ENCODE peak calls at places on chromosomes 3 and 15, in five cellular contexts. A is HCT116, X is K562, B is HepG2, R is H1. H is an unnamed sample.

GRCh38 chr15:88431441-88431840 is 35.7 kb downstream of the MRPL46 start:
- DNase-seq in A (no peak), X (no peak), B (no peak), R (no peak), H (peak)

GRCh38 chr3:143363276-143363675 is 243.7 kb downstream of the CHST2 start:
- DNase-seq in A (no peak), X (no peak), B (no peak), R (no peak), H (no peak)

GRCh38 chr3:131036200-131036816 is 9.6 kb downstream of the NEK11 start:
- DNase-seq in A (no peak), X (no peak), B (no peak), R (no peak), H (no peak)

GRCh38 chr15:49815937-49816336 is 195.1 kb downstream of the DTWD1 start:
- DNase-seq in A (no peak), X (no peak), B (no peak), R (no peak), H (no peak)

GRCh38 chr15:92082217-92082843 is 228.8 kb downstream of the SLCO3A1 start:
- DNase-seq in A (peak), X (peak), B (peak), R (peak), H (peak)

GRCh38 chr3:15327941-15328340 is 4.4 kb downstream of the SH3BP5 start:
- DNase-seq in A (no peak), X (no peak), B (no peak), R (no peak), H (no peak)

GRCh38 chr3:175295248-175296000 is 436.3 kb downstream of the NAALADL2 start:
- DNase-seq in A (no peak), X (no peak), B (no peak), R (no peak), H (no peak)

GRCh38 chr15:62579842-62580241 is 414.8 kb upstream of the C2CD4B start:
- DNase-seq in A (no peak), X (no peak), B (no peak), R (no peak), H (no peak)

GRCh38 chr3:15479602-15480248 is 41.8 kb downstream of the COLQ start:
- DNase-seq in A (no peak), X (no peak), B (no peak), R (no peak), H (no peak)

GRCh38 chr3:12181806-12182205 is 23.1 kb upstream of the TIMP4 start:
- DNase-seq in A (no peak), X (no peak), B (no peak), R (no peak), H (no peak)

GRCh38 chr3:49422379-49423248 is at the start of gene AMT:
- DNase-seq in A (no peak), X (no peak), B (peak), R (peak), H (peak)

GRCh38 chr15:36970522-36970921 is 129.8 kb downstream of the MEIS2 start:
- DNase-seq in A (no peak), X (no peak), B (no peak), R (no peak), H (no peak)

GRCh38 chr15:69747193-69747592 is 294.6 kb downstream of the RPLP1 start:
- DNase-seq in A (no peak), X (no peak), B (no peak), R (no peak), H (no peak)

GRCh38 chr15:33149919-33150318 is 44.6 kb downstream of the FMN1 start:
- DNase-seq in A (no peak), X (no peak), B (no peak), R (no peak), H (no peak)

GRCh38 chr15:31227954-31228542 is 98.6 kb upstream of the KLF13 start:
- DNase-seq in A (no peak), X (no peak), B (no peak), R (no peak), H (no peak)

GRCh38 chr3:36303286-36303685 is 77.0 kb upstream of the STAC start:
- DNase-seq in A (no peak), X (no peak), B (no peak), R (no peak), H (no peak)

GRCh38 chr3:116164039-116164438 is 281.2 kb downstream of the LSAMP start:
- DNase-seq in A (no peak), X (no peak), B (no peak), R (no peak), H (no peak)

GRCh38 chr15:60787737-60788513 is 309.0 kb upstream of the ICE2 start:
- DNase-seq in A (no peak), X (peak), B (no peak), R (no peak), H (peak)

GRCh38 chr15:69298697-69299441 is at the start of gene PAQR5:
- DNase-seq in A (no peak), X (no peak), B (no peak), R (peak), H (peak)

GRCh38 chr3:138694287-138695007 is 85.9 kb downstream of the FAIM start:
- DNase-seq in A (peak), X (peak), B (no peak), R (no peak), H (no peak)

GRCh38 chr3:114569186-114569585 is 275.4 kb downstream of the TIGIT start:
- DNase-seq in A (no peak), X (no peak), B (no peak), R (no peak), H (no peak)

GRCh38 chr3:197501879-197502620 is 53.7 kb downstream of the BDH1 start:
- DNase-seq in A (no peak), X (no peak), B (peak), R (peak), H (peak)

GRCh38 chr3:36524560-36524959 is 144.3 kb downstream of the STAC start:
- DNase-seq in A (no peak), X (no peak), B (no peak), R (no peak), H (no peak)

GRCh38 chr3:21962456-21962855 is 211.4 kb upstream of the ZNF385D start:
- DNase-seq in A (no peak), X (no peak), B (no peak), R (no peak), H (no peak)

GRCh38 chr15:77851696-77852095 is 219.0 kb upstream of the LINGO1 start:
- DNase-seq in A (no peak), X (no peak), B (peak), R (no peak), H (no peak)

GRCh38 chr3:23106641-23107040 is 96.5 kb upstream of the UBE2E2 start:
- DNase-seq in A (no peak), X (no peak), B (no peak), R (no peak), H (no peak)

GRCh38 chr3:23108651-23109050 is 94.5 kb upstream of the UBE2E2 start:
- DNase-seq in A (no peak), X (no peak), B (no peak), R (no peak), H (no peak)

GRCh38 chr3:23100106-23100505 is 103.0 kb upstream of the UBE2E2 start:
- DNase-seq in A (no peak), X (no peak), B (no peak), R (no peak), H (no peak)

GRCh38 chr3:23103764-23104163 is 99.4 kb upstream of the UBE2E2 start:
- DNase-seq in A (no peak), X (no peak), B (no peak), R (no peak), H (no peak)

DNA sequence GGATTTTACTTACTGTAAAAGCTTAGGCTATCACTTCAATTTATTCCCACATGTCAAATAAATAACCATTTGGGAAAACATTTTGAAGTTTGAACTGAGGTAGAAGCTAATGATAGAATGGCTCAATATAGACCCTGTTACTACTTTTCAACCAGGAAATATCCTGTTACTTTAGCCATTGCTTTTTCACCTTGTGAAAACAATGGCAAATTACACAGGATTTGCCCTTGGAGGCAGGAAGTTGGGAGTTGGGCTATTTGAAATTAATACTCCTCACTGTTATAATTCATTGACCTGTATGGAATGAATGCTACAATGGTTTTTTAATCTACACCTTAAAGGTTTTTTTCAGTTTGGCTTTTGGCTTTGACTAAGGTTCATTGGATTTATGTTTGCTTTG is 98.1 kb upstream of the UBE2E2 start:
- DNase-seq in A (no peak), X (no peak), B (no peak), R (no peak), H (no peak)
- TF ChIP-seq CTCF in A (no peak), X (no peak), B (no peak), R (no peak), H (no peak)

GRCh38 chr3:195181781-195182469 is 89.0 kb downstream of the XXYLT1 start:
- DNase-seq in A (no peak), X (no peak), B (no peak), R (no peak), H (no peak)

GRCh38 chr3:195181107-195181498 is 89.9 kb downstream of the XXYLT1 start:
- DNase-seq in A (no peak), X (no peak), B (no peak), R (no peak), H (no peak)

GRCh38 chr3:195182470-195182795 is 88.5 kb downstream of the XXYLT1 start:
- DNase-seq in A (no peak), X (peak), B (no peak), R (no peak), H (no peak)

GRCh38 chr3:195184716-195185421 is 86.1 kb downstream of the XXYLT1 start:
- DNase-seq in A (no peak), X (no peak), B (no peak), R (no peak), H (no peak)

DNA sequence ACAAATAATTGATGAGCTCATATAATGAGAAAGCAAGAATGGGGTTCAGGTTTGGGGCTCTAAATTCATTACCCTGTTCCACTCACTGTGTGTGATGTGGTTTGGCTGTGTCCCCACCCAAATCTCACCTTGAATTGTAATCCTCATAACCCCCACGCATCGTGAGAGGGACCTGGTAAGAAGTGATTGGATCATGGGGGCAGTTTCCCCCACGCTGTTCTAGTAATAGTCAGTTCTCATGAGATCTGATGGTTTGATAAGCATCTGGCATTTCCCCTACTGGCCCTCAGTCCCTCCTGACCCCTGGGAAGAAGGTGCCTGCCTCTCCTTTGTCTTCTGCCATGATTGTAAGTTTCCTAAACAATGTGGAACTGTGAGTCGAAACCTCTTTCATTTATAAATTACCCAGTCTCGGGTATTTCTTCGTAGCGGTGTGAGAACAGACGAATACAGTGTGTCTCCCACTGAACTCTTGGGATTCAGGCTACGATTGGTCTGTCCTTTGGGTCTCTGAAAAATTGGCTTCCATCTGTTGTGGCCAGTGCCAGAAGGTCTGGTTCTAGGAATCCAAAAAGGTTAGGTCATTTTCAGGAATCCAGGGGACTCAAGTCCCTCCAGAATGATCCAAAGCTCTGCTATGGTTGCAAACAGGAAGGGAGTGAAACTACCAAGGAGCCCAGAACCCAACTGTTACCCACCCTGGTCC is 87.7 kb downstream of the XXYLT1 start:
- DNase-seq in A (no peak), X (peak), B (no peak), R (no peak), H (no peak)
- TF ChIP-seq POLR2AphosphoS5 in A (no peak), X (no peak), B (no peak), R (no peak), H (no peak)

GRCh38 chr3:149969110-149969944 is 1.4 kb downstream of the PFN2 start:
- DNase-seq in A (peak), X (peak), B (peak), R (no peak), H (peak)
- H2AFZ ChIP-seq in A (no peak), X (peak), B (no peak), R (no peak), H (no peak)

DNA sequence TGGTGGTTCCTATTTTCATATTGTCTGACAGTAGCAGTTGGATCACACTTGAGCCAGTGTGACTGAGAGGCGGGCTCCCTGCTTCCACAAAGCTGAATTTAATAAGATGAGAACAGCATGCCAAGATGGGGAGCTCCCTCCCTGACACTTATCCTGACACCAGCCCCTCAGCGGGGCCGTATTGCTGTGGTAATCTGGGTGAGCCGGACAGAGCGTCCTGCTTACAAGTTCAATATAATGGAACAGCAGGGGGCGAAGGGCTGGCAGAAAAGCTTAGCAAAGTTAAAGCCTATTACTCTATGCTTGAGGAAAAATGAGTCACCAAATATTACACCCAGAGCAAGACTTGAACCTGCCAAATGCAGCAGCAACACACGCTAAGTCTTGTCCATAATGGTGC is 163.9 kb upstream of the CMC1 start:
- DNase-seq in A (peak), X (no peak), B (peak), R (peak), H (peak)
- TF ChIP-seq CTCF in A (peak), X (no peak), B (peak), R (no peak), H (no peak)

DNA sequence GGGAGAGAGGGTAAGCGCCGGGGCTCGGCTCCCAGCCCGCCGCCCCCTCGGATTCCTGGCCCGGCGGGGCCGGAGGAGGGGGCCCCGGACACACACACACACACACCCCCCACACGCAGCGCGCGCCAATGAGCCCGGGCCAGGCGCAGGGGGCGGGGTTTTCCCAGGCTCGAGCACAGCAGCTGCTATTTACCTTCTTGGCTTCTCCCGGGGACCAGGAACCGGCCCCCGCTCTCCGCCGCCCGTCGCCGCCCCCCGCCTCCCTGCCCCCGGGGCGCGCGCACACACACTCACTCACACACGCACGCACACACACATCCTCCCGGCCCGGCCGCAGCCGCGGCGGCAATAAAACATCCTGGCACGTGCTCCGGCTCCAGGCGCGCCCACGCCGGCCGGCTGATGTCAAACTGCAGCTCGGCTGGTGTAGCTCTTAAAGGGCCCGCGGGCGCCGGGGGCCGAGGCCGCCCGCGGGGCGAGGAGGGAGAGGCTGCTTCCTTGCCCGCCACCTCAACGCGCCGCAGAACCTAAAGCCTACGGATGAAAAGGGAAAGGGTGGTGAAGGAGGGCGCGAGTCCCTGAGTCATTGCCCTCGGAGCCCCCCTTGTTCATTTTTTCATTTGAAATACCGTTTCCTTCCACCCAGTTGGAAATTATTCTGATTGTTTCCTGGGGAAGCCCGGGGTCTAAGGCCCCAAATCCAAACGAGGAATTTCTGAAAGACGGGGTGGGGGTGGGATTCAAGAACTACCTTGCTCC is 1.0 kb upstream of the HES1 start:
- DNase-seq in A (peak), X (peak), B (peak), R (peak), H (peak)
- TF ChIP-seq POLR2AphosphoS5 in A (peak), X (peak), B (peak), R (peak), H (peak)

DNA sequence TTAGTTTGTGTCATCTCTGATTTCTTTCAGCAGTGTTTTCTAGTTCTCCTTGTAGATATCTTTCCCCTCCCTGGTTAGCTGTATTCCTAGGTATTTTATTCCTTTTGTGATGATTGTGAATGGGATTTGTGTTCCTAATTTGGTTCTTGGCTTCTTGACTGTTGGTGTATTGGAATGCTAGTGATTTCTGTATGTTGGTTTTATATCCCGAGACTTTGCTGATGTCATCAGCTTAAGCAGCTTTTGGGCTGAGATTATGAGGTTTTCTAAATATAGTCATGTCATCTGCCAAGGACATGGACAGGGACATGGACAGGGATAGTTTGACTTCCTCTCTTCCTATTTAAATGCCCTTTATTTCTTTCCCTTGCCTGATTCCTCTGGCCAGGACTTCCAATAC is 35.8 kb downstream of the MYO9A start:
- DNase-seq in A (no peak), X (no peak), B (no peak), R (no peak), H (no peak)
- H2AFZ ChIP-seq in A (no peak), X (no peak), B (no peak), R (no peak), H (no peak)

GRCh38 chr15:73482184-73482583 is 39.2 kb downstream of the REC114 start:
- DNase-seq in A (no peak), X (peak), B (no peak), R (no peak), H (no peak)
- TF ChIP-seq CTCF in A (no peak), X (no peak), B (no peak), R (no peak), H (no peak)

GRCh38 chr3:195570344-195570743 is 13.4 kb downstream of the APOD start:
- DNase-seq in A (no peak), X (no peak), B (no peak), R (no peak), H (no peak)

GRCh38 chr3:195574497-195575304 is 9.0 kb downstream of the APOD start:
- DNase-seq in A (no peak), X (no peak), B (no peak), R (no peak), H (no peak)

GRCh38 chr3:195571361-195571760 is 12.4 kb downstream of the APOD start:
- DNase-seq in A (no peak), X (peak), B (no peak), R (no peak), H (no peak)

GRCh38 chr3:195570912-195571311 is 12.8 kb downstream of the APOD start:
- DNase-seq in A (no peak), X (no peak), B (no peak), R (no peak), H (no peak)

GRCh38 chr3:195573611-195574496 is 9.9 kb downstream of the APOD start:
- DNase-seq in A (no peak), X (no peak), B (no peak), R (no peak), H (no peak)
- TF ChIP-seq POLR2AphosphoS5 in A (no peak), X (no peak), B (no peak), R (no peak), H (no peak)

H was measured in GM23338.